ENCODE peak calls at places on chromosomes 16 and 17, in seven cellular contexts. N, E, Q, T, I, S and X are unnamed samples.
A peak's percentile ranks its signal among the peaks of the same experiment; 100 is the strongest.

GRCh38 chr17:8995711-8996110 is 25.6 kb upstream of the NTN1 start:
- DNase-seq in N (no peak), E (no peak), Q (no peak), T (no peak), I (no peak), S (no peak), X (no peak)

GRCh38 chr17:39800540-39800939 is 62.8 kb downstream of the GRB7 start:
- DNase-seq in N (no peak), E (no peak), Q (no peak), T (no peak), I (no peak), S (no peak), X (no peak)

GRCh38 chr17:81239714-81240555 is 817 bp downstream of the NDUFAF8 start:
- DNase-seq in N (no peak), E (peak; percentile 64), Q (peak; percentile 19), T (no peak), I (peak; percentile 37), S (no peak), X (no peak)

GRCh38 chr17:41645371-41646063 is 21.1 kb upstream of the KRT17 start:
- DNase-seq in N (no peak), E (no peak), Q (no peak), T (no peak), I (peak; percentile 65), S (peak; percentile 56), X (peak; percentile 42)

GRCh38 chr17:73650147-73650546 is 5.9 kb upstream of the SDK2 start:
- DNase-seq in N (no peak), E (no peak), Q (no peak), T (no peak), I (peak; percentile 31), S (no peak), X (no peak)

GRCh38 chr17:2282297-2282873 is 21.2 kb downstream of the SMG6 start:
- DNase-seq in N (peak; percentile 63), E (peak; percentile 64), Q (no peak), T (no peak), I (peak; percentile 43), S (peak; percentile 69), X (no peak)

GRCh38 chr17:50499722-50500121 is 8.5 kb upstream of the MYCBPAP start:
- DNase-seq in N (no peak), E (no peak), Q (no peak), T (no peak), I (no peak), S (no peak), X (no peak)

GRCh38 chr16:27738596-27738995 is 188.7 kb downstream of the KATNIP start:
- DNase-seq in N (no peak), E (no peak), Q (no peak), T (no peak), I (no peak), S (no peak), X (no peak)

GRCh38 chr16:81514041-81514559 is 69.5 kb downstream of the CMIP start:
- DNase-seq in N (no peak), E (peak; percentile 71), Q (no peak), T (no peak), I (no peak), S (no peak), X (no peak)

GRCh38 chr16:78705694-78706093 is 606.2 kb downstream of the WWOX start:
- DNase-seq in N (no peak), E (peak; percentile 21), Q (no peak), T (no peak), I (peak; percentile 19), S (no peak), X (no peak)